ENCODE peak calls at places on chromosomes 5 and 9, in four cellular contexts. T is GM12878, O is endothelial cell of umbilical vein, F is K562. Y is an unnamed sample.

GRCh38 chr5:172939561-172939960 is 19.7 kb upstream of the RPL26L1 start:
- DNase-seq in T (no peak), O (no peak), F (no peak), Y (peak)

GRCh38 chr5:179061025-179061424 is 852 bp downstream of the ZNF354C start:
- DNase-seq in T (no peak), O (no peak), F (no peak), Y (no peak)

GRCh38 chr9:97900738-97901565 is 21.3 kb downstream of the TRMO start:
- DNase-seq in T (no peak), O (peak), F (peak), Y (peak)

GRCh38 chr5:169200086-169200778 is 100.7 kb downstream of the SLIT3 start:
- DNase-seq in T (no peak), O (no peak), F (no peak), Y (no peak)

GRCh38 chr5:141017943-141018342 is 33.2 kb upstream of the PCDHB1 start:
- DNase-seq in T (no peak), O (no peak), F (no peak), Y (no peak)

GRCh38 chr9:37801959-37802711 is 1.5 kb downstream of the DCAF10 start:
- DNase-seq in T (no peak), O (no peak), F (peak), Y (no peak)

GRCh38 chr9:91896513-91897121 is 53.4 kb downstream of the ROR2 start:
- DNase-seq in T (no peak), O (no peak), F (peak), Y (peak)

GRCh38 chr9:35731415-35732184 is 395 bp downstream of the TLN1 start:
- DNase-seq in T (no peak), O (no peak), F (peak), Y (no peak)

GRCh38 chr9:134192311-134192950 is 28.1 kb upstream of the RNU6ATAC start:
- DNase-seq in T (no peak), O (no peak), F (no peak), Y (no peak)

GRCh38 chr5:19179561-19179960 is 808.4 kb downstream of the CDH18 start:
- DNase-seq in T (no peak), O (no peak), F (peak), Y (no peak)

GRCh38 chr9:5269249-5269715 is 35.2 kb downstream of the RLN2 start:
- DNase-seq in T (no peak), O (peak), F (no peak), Y (peak)

GRCh38 chr9:127181315-127181580 is 58.8 kb upstream of the ANGPTL2 start:
- DNase-seq in T (no peak), O (no peak), F (no peak), Y (no peak)

GRCh38 chr5:122312670-122312988 is 592 bp downstream of the SNCAIP start:
- DNase-seq in T (no peak), O (no peak), F (no peak), Y (peak)

GRCh38 chr5:103446813-103447212 is 115.8 kb downstream of the NUDT12 start:
- DNase-seq in T (no peak), O (peak), F (no peak), Y (peak)

GRCh38 chr5:181221105-181221791 is 1.8 kb upstream of the TRIM41 start:
- DNase-seq in T (peak), O (no peak), F (no peak), Y (no peak)

GRCh38 chr9:93302586-93303257 is 118.8 kb downstream of the WNK2 start:
- DNase-seq in T (no peak), O (peak), F (peak), Y (peak)

GRCh38 chr9:16029056-16029615 is 476.3 kb downstream of the CCDC171 start:
- DNase-seq in T (no peak), O (no peak), F (no peak), Y (peak)

GRCh38 chr5:65121880-65122436 is 353.2 kb downstream of the CWC27 start:
- DNase-seq in T (no peak), O (no peak), F (peak), Y (peak)

GRCh38 chr5:97550164-97550563 is 367.1 kb upstream of the RIOK2 start:
- DNase-seq in T (no peak), O (peak), F (no peak), Y (peak)
- TF ChIP-seq FOS in T (no peak), O (peak), F (no peak), Y (no peak)

GRCh38 chr5:16461026-16461425 is 4.6 kb downstream of the ZNF622 start:
- DNase-seq in T (no peak), O (no peak), F (no peak), Y (peak)

GRCh38 chr5:16467363-16468219 is 2.0 kb upstream of the ZNF622 start:
- DNase-seq in T (peak), O (peak), F (peak), Y (peak)

GRCh38 chr5:16461782-16462181 is 3.8 kb downstream of the ZNF622 start:
- DNase-seq in T (no peak), O (no peak), F (no peak), Y (peak)

GRCh38 chr5:16464664-16465543 is 696 bp downstream of the ZNF622 start:
- DNase-seq in T (no peak), O (peak), F (peak), Y (no peak)

DNA sequence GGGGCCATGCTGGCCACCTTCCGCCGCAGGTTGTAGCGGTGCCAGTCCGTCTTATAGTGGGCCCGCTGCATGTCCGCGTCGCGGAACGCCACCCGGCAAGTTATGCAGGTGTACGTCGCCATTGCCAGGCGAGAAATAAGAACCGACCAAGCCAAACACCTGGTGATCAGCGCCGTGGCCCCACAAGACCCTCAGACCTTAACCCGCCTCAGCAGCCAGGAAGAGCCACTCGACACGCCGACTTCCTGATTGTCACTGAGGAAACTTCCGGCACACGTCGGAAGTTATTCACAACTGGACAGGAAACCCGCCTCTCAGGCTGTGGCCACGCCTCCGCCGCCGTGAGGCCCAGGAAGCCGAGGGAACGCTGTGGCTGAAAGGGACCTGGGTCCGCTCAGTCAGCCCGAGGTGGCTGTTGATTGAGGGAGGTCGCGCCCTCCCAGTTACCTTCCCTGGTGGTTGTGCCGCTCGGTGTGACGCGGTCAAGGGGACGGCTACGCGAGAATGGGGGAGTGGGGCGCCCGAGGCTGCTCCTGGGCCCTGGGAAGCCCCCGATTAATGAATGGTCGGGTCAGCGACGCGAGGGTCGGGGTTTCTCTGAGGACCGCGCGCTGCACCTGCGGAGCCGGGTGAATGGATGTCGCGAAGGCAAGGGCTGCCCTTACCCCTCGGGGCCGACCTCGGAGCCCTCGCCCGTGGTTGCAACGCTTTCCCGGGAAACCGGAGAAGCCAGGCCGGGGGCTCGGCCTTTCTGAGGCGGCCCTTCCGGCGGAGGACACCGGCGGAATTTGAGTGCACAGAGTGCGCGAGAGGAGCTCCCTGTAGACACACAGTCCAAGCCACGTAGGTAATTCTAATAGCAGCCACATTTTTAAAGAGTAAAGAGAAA is at the start of gene ZNF622:
- DNase-seq in T (peak), O (peak), F (peak), Y (peak)
- H3K9ac ChIP-seq in T (peak), O (peak), F (peak), Y (peak)

GRCh38 chr5:111680737-111681413 is 76.1 kb downstream of the NREP start:
- DNase-seq in T (no peak), O (peak), F (no peak), Y (peak)
- TF ChIP-seq FOS in T (no peak), O (peak), F (no peak), Y (no peak)

GRCh38 chr5:167155387-167156051 is 1135.9 kb upstream of the WWC1 start:
- DNase-seq in T (no peak), O (no peak), F (no peak), Y (no peak)

GRCh38 chr5:167160388-167160787 is 1131.1 kb upstream of the WWC1 start:
- DNase-seq in T (no peak), O (no peak), F (no peak), Y (no peak)

GRCh38 chr5:167156446-167156845 is 1135.0 kb upstream of the WWC1 start:
- DNase-seq in T (no peak), O (no peak), F (no peak), Y (no peak)

GRCh38 chr5:167158588-167158987 is 1132.9 kb upstream of the WWC1 start:
- DNase-seq in T (no peak), O (no peak), F (no peak), Y (no peak)
- H3K9ac ChIP-seq in T (no peak), O (no peak), F (no peak), Y (no peak)

GRCh38 chr5:658103-658502 is 35.0 kb downstream of the TPPP start:
- DNase-seq in T (no peak), O (no peak), F (peak), Y (no peak)
- TF ChIP-seq FOS in T (no peak), O (no peak), F (no peak), Y (no peak)

GRCh38 chr9:131673531-131673930 is 66.3 kb downstream of the RAPGEF1 start:
- DNase-seq in T (no peak), O (no peak), F (no peak), Y (no peak)
- H3K9ac ChIP-seq in T (no peak), O (no peak), F (no peak), Y (no peak)